ENCODE peak calls at places on chromosomes 1 and 21, in five cellular contexts. X, G, V, E and M are unnamed samples.

GRCh38 chr1:232428036-232428600 is 201.8 kb downstream of the SIPA1L2 start:
- DNase-seq in X (no peak), G (no peak), V (no peak), E (no peak), M (no peak)

GRCh38 chr21:45982256-45982757 is 737 bp downstream of the COL6A1 start:
- DNase-seq in X (peak), G (no peak), V (no peak), E (no peak), M (no peak)

GRCh38 chr1:204453141-204453772 is 41.3 kb downstream of the PIK3C2B start:
- DNase-seq in X (no peak), G (peak), V (no peak), E (peak), M (no peak)

GRCh38 chr1:228363686-228364067 is 43.0 kb downstream of the TRIM11 start:
- DNase-seq in X (no peak), G (no peak), V (no peak), E (no peak), M (no peak)

GRCh38 chr1:225928186-225929175 is 4.4 kb upstream of the PYCR2 start:
- DNase-seq in X (no peak), G (no peak), V (no peak), E (no peak), M (no peak)

GRCh38 chr1:180630408-180631196 is 1.2 kb upstream of the XPR1 start:
- DNase-seq in X (no peak), G (no peak), V (no peak), E (no peak), M (no peak)

GRCh38 chr1:232900818-232901217 is 49.6 kb upstream of the NTPCR start:
- DNase-seq in X (no peak), G (no peak), V (no peak), E (no peak), M (no peak)

GRCh38 chr1:40092811-40093617 is 4.0 kb downstream of the PPT1 start:
- DNase-seq in X (no peak), G (no peak), V (no peak), E (no peak), M (no peak)

GRCh38 chr1:58999676-59000075 is 215.8 kb upstream of the JUN start:
- DNase-seq in X (no peak), G (no peak), V (no peak), E (no peak), M (no peak)

GRCh38 chr1:40030528-40031135 is 9.9 kb upstream of the CAP1 start:
- DNase-seq in X (no peak), G (no peak), V (no peak), E (no peak), M (no peak)

GRCh38 chr1:175207971-175208370 is 15.4 kb upstream of the KIAA0040 start:
- DNase-seq in X (no peak), G (no peak), V (no peak), E (no peak), M (no peak)

GRCh38 chr1:97101523-97101922 is 379.9 kb downstream of the PTBP2 start:
- DNase-seq in X (no peak), G (no peak), V (no peak), E (no peak), M (no peak)

GRCh38 chr1:28775121-28775942 is 36.6 kb upstream of the OPRD1 start:
- DNase-seq in X (no peak), G (peak), V (no peak), E (peak), M (peak)

GRCh38 chr21:39631842-39632577 is 19.3 kb downstream of the B3GALT5 start:
- DNase-seq in X (no peak), G (no peak), V (no peak), E (no peak), M (no peak)

GRCh38 chr1:180131510-180131909 is 23.2 kb upstream of the QSOX1 start:
- DNase-seq in X (peak), G (no peak), V (peak), E (no peak), M (no peak)

GRCh38 chr1:39117985-39118384 is 86.5 kb upstream of the MACF1 start:
- DNase-seq in X (no peak), G (no peak), V (no peak), E (no peak), M (no peak)

GRCh38 chr1:241551759-241552638 is 19.8 kb downstream of the KMO start:
- DNase-seq in X (no peak), G (peak), V (no peak), E (no peak), M (no peak)

GRCh38 chr1:226474443-226475111 is 66.7 kb upstream of the PARP1 start:
- DNase-seq in X (no peak), G (no peak), V (no peak), E (no peak), M (no peak)

GRCh38 chr1:206479164-206480125 is 9.2 kb downstream of the IKBKE start:
- DNase-seq in X (peak), G (peak), V (peak), E (peak), M (no peak)

GRCh38 chr1:65309317-65310077 is at the start of gene DNAJC6:
- DNase-seq in X (peak), G (peak), V (peak), E (peak), M (no peak)

GRCh38 chr1:6922096-6922931 is 137.1 kb downstream of the CAMTA1 start:
- DNase-seq in X (no peak), G (no peak), V (peak), E (no peak), M (no peak)

GRCh38 chr1:174021611-174022079 is 512 bp downstream of the RC3H1 start:
- DNase-seq in X (peak), G (peak), V (peak), E (peak), M (peak)

GRCh38 chr1:107479865-107480264 is 339.0 kb downstream of the NTNG1 start:
- DNase-seq in X (no peak), G (no peak), V (no peak), E (no peak), M (no peak)

GRCh38 chr21:40845621-40846020 is 1.3 kb downstream of the DSCAM start:
- DNase-seq in X (no peak), G (no peak), V (no peak), E (no peak), M (no peak)

GRCh38 chr1:168786476-168787330 is 57.7 kb upstream of the DPT start:
- DNase-seq in X (no peak), G (no peak), V (no peak), E (no peak), M (no peak)

GRCh38 chr21:15195768-15196167 is 131.0 kb upstream of the NRIP1 start:
- DNase-seq in X (no peak), G (no peak), V (no peak), E (no peak), M (no peak)

GRCh38 chr1:218996362-218996761 is 177.3 kb upstream of the LYPLAL1 start:
- DNase-seq in X (no peak), G (no peak), V (no peak), E (no peak), M (no peak)

GRCh38 chr1:62452951-62453350 is 16.1 kb downstream of the USP1 start:
- DNase-seq in X (peak), G (no peak), V (no peak), E (no peak), M (no peak)